ENCODE peak calls at places on chromosome 6, in ten cellular contexts. L is choroid plexus epithelial cell, O is psoas muscle, M is GM10248, H is GM20000, V is natural killer cell, D is tibial artery, R is foreskin keratinocyte, G is fibroblast of lung, Y is GM12864. J is an unnamed sample.

GRCh38 chr6:13615802-13616140 is 636 bp downstream of the NOL7 start:
- DNase-seq in L (no peak), O (peak; percentile 80), M (peak; percentile 24), H (peak; percentile 28), V (peak; percentile 31), D (peak; percentile 74), R (no peak), G (no peak), Y (no peak), J (no peak)

GRCh38 chr6:44151348-44152108 is 7.1 kb upstream of the CAPN11 start:
- DNase-seq in L (peak; percentile 74), O (peak; percentile 87), M (peak; percentile 90), H (peak; percentile 89), V (peak; percentile 80), D (peak; percentile 80), R (peak; percentile 20), G (peak; percentile 46), Y (no peak), J (peak; percentile 87)

GRCh38 chr6:24520929-24521546 is 26.3 kb downstream of the ALDH5A1 start:
- DNase-seq in L (peak; percentile 57), O (peak; percentile 74), M (peak; percentile 59), H (peak; percentile 56), V (no peak), D (no peak), R (no peak), G (no peak), Y (no peak), J (no peak)

GRCh38 chr6:147700436-147701209 is 192.1 kb downstream of the SAMD5 start:
- DNase-seq in L (peak; percentile 21), O (no peak), M (no peak), H (no peak), V (no peak), D (no peak), R (no peak), G (peak; percentile 14), Y (no peak), J (no peak)

GRCh38 chr6:39899540-39900295 is 34.5 kb downstream of the MOCS1 start:
- DNase-seq in L (no peak), O (no peak), M (no peak), H (no peak), V (no peak), D (peak; percentile 56), R (no peak), G (no peak), Y (no peak), J (no peak)

GRCh38 chr6:68634503-68635411 is at the start of gene ADGRB3:
- DNase-seq in L (peak; percentile 70), O (peak; percentile 87), M (peak; percentile 57), H (peak; percentile 69), V (no peak), D (peak; percentile 83), R (no peak), G (peak; percentile 68), Y (no peak), J (peak; percentile 83)

GRCh38 chr6:72911463-72912153 is 289.7 kb downstream of the KCNQ5 start:
- DNase-seq in L (peak; percentile 27), O (no peak), M (no peak), H (no peak), V (no peak), D (no peak), R (peak; percentile 6), G (peak; percentile 55), Y (no peak), J (no peak)

GRCh38 chr6:132204606-132205005 is 196.7 kb downstream of the MOXD1 start:
- DNase-seq in L (no peak), O (no peak), M (no peak), H (no peak), V (no peak), D (no peak), R (no peak), G (peak; percentile 27), Y (no peak), J (no peak)

GRCh38 chr6:132491303-132491702 is 21.6 kb downstream of the STX7 start:
- DNase-seq in L (peak; percentile 76), O (no peak), M (no peak), H (no peak), V (no peak), D (no peak), R (no peak), G (peak; percentile 57), Y (no peak), J (no peak)

GRCh38 chr6:80316655-80317332 is 210.3 kb downstream of the BCKDHB start:
- DNase-seq in L (peak; percentile 9), O (no peak), M (no peak), H (no peak), V (no peak), D (no peak), R (no peak), G (peak; percentile 5), Y (no peak), J (no peak)

GRCh38 chr6:27650620-27651370 is 177.9 kb upstream of the ZNF184 start:
- DNase-seq in L (peak; percentile 75), O (no peak), M (peak; percentile 74), H (peak; percentile 77), V (no peak), D (no peak), R (no peak), G (peak; percentile 79), Y (peak; percentile 60), J (no peak)

GRCh38 chr6:52143551-52143950 is 42.6 kb upstream of the IL17A start:
- DNase-seq in L (no peak), O (no peak), M (no peak), H (no peak), V (no peak), D (no peak), R (no peak), G (no peak), Y (no peak), J (no peak)

GRCh38 chr6:33271608-33272357 is at the start of the genes RPS18 and VPS52:
- DNase-seq in L (peak; percentile 100), O (peak; percentile 94), M (peak; percentile 94), H (peak; percentile 92), V (peak; percentile 83), D (peak; percentile 96), R (peak; percentile 93), G (peak; percentile 99), Y (peak; percentile 99), J (peak; percentile 87)

GRCh38 chr6:33694401-33694931 is 17.0 kb downstream of the UQCC2 start:
- DNase-seq in L (peak; percentile 24), O (peak; percentile 58), M (no peak), H (no peak), V (peak; percentile 28), D (no peak), R (no peak), G (peak; percentile 62), Y (no peak), J (no peak)

GRCh38 chr6:28597924-28598323 is 72.2 kb downstream of the GPX5 start:
- DNase-seq in L (peak; percentile 19), O (no peak), M (no peak), H (no peak), V (no peak), D (no peak), R (no peak), G (peak; percentile 6), Y (no peak), J (no peak)

GRCh38 chr6:141610741-141611140 is 522.0 kb upstream of the GJE1 start:
- DNase-seq in L (peak; percentile 72), O (no peak), M (no peak), H (no peak), V (no peak), D (no peak), R (no peak), G (peak; percentile 15), Y (no peak), J (no peak)
- TF ChIP-seq CTCF in L (peak; percentile 72), O (no peak), M (no peak), H (no peak), V (no peak), D (no peak), R (peak; percentile 51), G (peak; percentile 28), Y (no peak), J (peak; percentile 55)

GRCh38 chr6:22146581-22147468 is 150.0 kb downstream of the PRL start:
- DNase-seq in L (no peak), O (peak; percentile 46), M (no peak), H (no peak), V (no peak), D (no peak), R (no peak), G (peak; percentile 19), Y (no peak), J (no peak)

GRCh38 chr6:22147983-22148797 is 148.6 kb downstream of the PRL start:
- DNase-seq in L (peak; percentile 90), O (no peak), M (no peak), H (no peak), V (no peak), D (no peak), R (no peak), G (peak; percentile 93), Y (no peak), J (no peak)

GRCh38 chr6:22147469-22147815 is 149.4 kb downstream of the PRL start:
- DNase-seq in L (peak; percentile 20), O (no peak), M (no peak), H (no peak), V (no peak), D (no peak), R (no peak), G (no peak), Y (no peak), J (no peak)

GRCh38 chr6:22145294-22145693 is 151.5 kb downstream of the PRL start:
- DNase-seq in L (no peak), O (no peak), M (no peak), H (no peak), V (no peak), D (no peak), R (no peak), G (no peak), Y (no peak), J (no peak)

DNA sequence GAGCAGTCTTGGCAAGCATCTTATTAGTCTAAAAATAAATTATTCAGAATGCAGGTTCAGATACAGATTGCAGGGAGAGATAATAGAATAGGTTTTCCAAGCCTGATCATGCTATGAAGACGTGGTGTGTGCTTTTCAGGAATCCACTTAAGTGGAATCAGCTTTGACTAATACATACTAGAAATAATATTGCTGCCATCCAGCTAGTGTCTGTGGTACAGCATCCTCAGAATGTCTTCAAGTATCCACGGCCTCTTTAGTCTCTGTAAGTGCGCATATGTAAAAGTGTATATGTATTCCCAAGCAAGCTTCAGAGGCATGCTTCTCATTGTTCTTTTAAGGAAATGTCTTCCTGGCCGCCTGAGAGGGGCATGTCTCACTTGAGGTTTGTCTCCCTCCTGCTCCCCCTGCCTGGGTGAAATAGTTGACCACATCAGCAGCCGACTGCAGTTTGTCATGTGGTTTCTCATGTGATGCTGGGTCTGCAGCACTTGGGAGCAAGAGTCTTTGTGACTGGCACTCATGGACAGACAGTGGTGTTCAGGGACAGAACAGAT is 150.9 kb downstream of the PRL start:
- DNase-seq in L (peak; percentile 83), O (no peak), M (no peak), H (no peak), V (no peak), D (no peak), R (no peak), G (peak; percentile 82), Y (no peak), J (no peak)
- TF ChIP-seq CTCF in L (peak; percentile 57), O (no peak), M (no peak), H (no peak), V (no peak), D (no peak), R (peak; percentile 39), G (peak; percentile 52), Y (no peak), J (no peak)

GRCh38 chr6:156102129-156102528 is 646.5 kb upstream of the NOX3 start:
- DNase-seq in L (no peak), O (no peak), M (no peak), H (no peak), V (no peak), D (no peak), R (no peak), G (no peak), Y (no peak), J (no peak)
- TF ChIP-seq CTCF in L (no peak), O (no peak), M (no peak), H (no peak), V (no peak), D (no peak), R (peak; percentile 41), G (no peak), Y (peak; percentile 49), J (no peak)

GRCh38 chr6:37177083-37177949 is 7.4 kb downstream of the PIM1 start:
- DNase-seq in L (no peak), O (no peak), M (no peak), H (no peak), V (no peak), D (no peak), R (no peak), G (no peak), Y (no peak), J (no peak)
- TF ChIP-seq CTCF in L (peak; percentile 10), O (no peak), M (no peak), H (no peak), V (no peak), D (no peak), R (peak; percentile 9), G (peak; percentile 5), Y (peak; percentile 10), J (no peak)